ENCODE peak calls at places on chromosomes 1 and 21, in four cellular contexts. D is WTC11, Q is GM12878, V is HepG2. R is an unnamed sample.

GRCh38 chr1:169853335-169853734 is 40.4 kb downstream of the SCYL3 start:
- DNase-seq in Q (no peak), V (no peak), D (no peak), R (no peak)

GRCh38 chr1:47219001-47219400 is 13.0 kb downstream of the TAL1 start:
- DNase-seq in V (no peak), D (no peak), Q (no peak), R (no peak)

GRCh38 chr1:244137261-244137660 is 86.2 kb downstream of the ZBTB18 start:
- DNase-seq in V (no peak), D (no peak), Q (no peak), R (no peak)

GRCh38 chr1:55987491-55988255 is 591.7 kb downstream of the PLPP3 start:
- DNase-seq in Q (no peak), V (no peak), D (no peak), R (no peak)

GRCh38 chr1:220353229-220354012 is 81.2 kb upstream of the RAB3GAP2 start:
- DNase-seq in D (peak; percentile 47), V (peak; percentile 6), Q (no peak), R (peak; percentile 27)

GRCh38 chr1:67146101-67146500 is 11.3 kb upstream of the C1orf141 start:
- DNase-seq in D (no peak), V (no peak), Q (no peak), R (no peak)

GRCh38 chr1:225319951-225320350 is 107.9 kb downstream of the LBR start:
- DNase-seq in V (no peak), D (no peak), Q (no peak), R (no peak)

GRCh38 chr1:181106022-181106312 is 17.5 kb downstream of the IER5 start:
- DNase-seq in Q (no peak), V (no peak), D (no peak), R (no peak)

GRCh38 chr1:20168547-20169491 is 17.1 kb upstream of the UBXN10 start:
- DNase-seq in D (no peak), V (no peak), Q (no peak), R (no peak)

GRCh38 chr1:228315484-228315944 is 91.1 kb downstream of the TRIM11 start:
- DNase-seq in V (no peak), Q (no peak), D (no peak), R (no peak)

GRCh38 chr1:183801649-183802048 is 3.3 kb upstream of the RGL1 start:
- DNase-seq in D (no peak), Q (no peak), V (no peak), R (no peak)

GRCh38 chr1:48916121-48917069 is 139.7 kb upstream of the BEND5 start:
- DNase-seq in V (peak; percentile 29), D (peak; percentile 53), Q (no peak), R (peak; percentile 46)

GRCh38 chr1:89871768-89872473 is 51.1 kb downstream of the LRRC8D start:
- DNase-seq in Q (no peak), V (no peak), D (no peak), R (no peak)

GRCh38 chr1:62706985-62707745 is 19.0 kb upstream of the DOCK7 start:
- DNase-seq in Q (no peak), V (no peak), D (no peak), R (no peak)

GRCh38 chr1:152497273-152497672 is 13.3 kb upstream of the LCE5A start:
- DNase-seq in D (no peak), Q (no peak), V (peak; percentile 20), R (peak; percentile 28)

GRCh38 chr1:41255978-41256377 is 13.9 kb upstream of the SCMH1 start:
- DNase-seq in D (no peak), Q (no peak), V (no peak), R (no peak)

GRCh38 chr1:201436461-201436860 is 14.9 kb upstream of the TNNI1 start:
- DNase-seq in V (peak; percentile 36), Q (no peak), D (peak; percentile 72), R (peak; percentile 56)

GRCh38 chr21:44301093-44301492 is 1.2 kb downstream of the PFKL start:
- DNase-seq in Q (no peak), D (peak; percentile 28), V (no peak), R (no peak)

GRCh38 chr1:61344711-61345110 is 262.4 kb downstream of the NFIA start:
- DNase-seq in Q (no peak), D (no peak), V (no peak), R (no peak)

GRCh38 chr1:196910208-196910607 is 22.4 kb downstream of the CFHR4 start:
- DNase-seq in V (no peak), Q (no peak), D (no peak), R (no peak)

GRCh38 chr1:25858494-25858893 is 763 bp downstream of the AUNIP start:
- DNase-seq in V (no peak), Q (no peak), D (no peak), R (no peak)

GRCh38 chr1:151189638-151190445 is at the start of gene VPS72:
- DNase-seq in D (peak; percentile 83), V (peak; percentile 85), Q (peak; percentile 72), R (peak; percentile 91)

GRCh38 chr1:117732956-117733355 is 127.1 kb downstream of the TENT5C start:
- DNase-seq in V (no peak), D (no peak), Q (no peak), R (no peak)

GRCh38 chr1:110390096-110390495 is 730 bp downstream of the SLC16A4 start:
- DNase-seq in V (no peak), Q (no peak), D (peak; percentile 16), R (peak; percentile 33)

GRCh38 chr1:167912294-167912693 is 1.6 kb downstream of the ADCY10 start:
- DNase-seq in D (peak; percentile 24), V (no peak), Q (no peak), R (no peak)

GRCh38 chr1:59433440-59433813 is 136.5 kb downstream of the FGGY start:
- DNase-seq in Q (no peak), D (no peak), V (no peak), R (no peak)

GRCh38 chr1:111723091-111723806 is 15.9 kb downstream of the INKA2 start:
- DNase-seq in Q (no peak), D (no peak), V (no peak), R (no peak)

GRCh38 chr1:1183833-1184775 is 10.4 kb downstream of the TTLL10 start:
- DNase-seq in D (peak; percentile 8), Q (no peak), V (no peak), R (peak; percentile 68)

GRCh38 chr1:51949014-51949702 is 41.3 kb downstream of the RAB3B start:
- DNase-seq in D (no peak), V (no peak), Q (no peak), R (no peak)

GRCh38 chr1:95017775-95018174 is 55.0 kb downstream of the ALG14 start:
- DNase-seq in Q (no peak), V (no peak), D (no peak), R (no peak)

GRCh38 chr1:6435129-6435528 is 10.6 kb downstream of the ESPN start:
- DNase-seq in V (no peak), Q (no peak), D (no peak), R (no peak)
- TF ChIP-seq ETV6 in V (no peak), Q (no peak), D (no peak), R (no peak)

GRCh38 chr21:37675202-37675801 is 241.0 kb downstream of the KCNJ6 start:
- DNase-seq in D (peak; percentile 85), V (no peak), Q (no peak), R (peak; percentile 80)
- TF ChIP-seq ETV6 in D (no peak), V (no peak), Q (no peak), R (no peak)

GRCh38 chr1:43309626-43310025 is 8.8 kb downstream of the TIE1 start:
- DNase-seq in D (no peak), Q (no peak), V (no peak), R (no peak)

GRCh38 chr1:43305926-43306687 is 5.3 kb downstream of the TIE1 start:
- DNase-seq in D (no peak), V (no peak), Q (no peak), R (no peak)

GRCh38 chr1:43308635-43309580 is 8.1 kb downstream of the TIE1 start:
- DNase-seq in Q (no peak), D (no peak), V (no peak), R (peak; percentile 22)

GRCh38 chr1:43306688-43307457 is 6.1 kb downstream of the TIE1 start:
- DNase-seq in V (no peak), D (no peak), Q (no peak), R (no peak)

DNA sequence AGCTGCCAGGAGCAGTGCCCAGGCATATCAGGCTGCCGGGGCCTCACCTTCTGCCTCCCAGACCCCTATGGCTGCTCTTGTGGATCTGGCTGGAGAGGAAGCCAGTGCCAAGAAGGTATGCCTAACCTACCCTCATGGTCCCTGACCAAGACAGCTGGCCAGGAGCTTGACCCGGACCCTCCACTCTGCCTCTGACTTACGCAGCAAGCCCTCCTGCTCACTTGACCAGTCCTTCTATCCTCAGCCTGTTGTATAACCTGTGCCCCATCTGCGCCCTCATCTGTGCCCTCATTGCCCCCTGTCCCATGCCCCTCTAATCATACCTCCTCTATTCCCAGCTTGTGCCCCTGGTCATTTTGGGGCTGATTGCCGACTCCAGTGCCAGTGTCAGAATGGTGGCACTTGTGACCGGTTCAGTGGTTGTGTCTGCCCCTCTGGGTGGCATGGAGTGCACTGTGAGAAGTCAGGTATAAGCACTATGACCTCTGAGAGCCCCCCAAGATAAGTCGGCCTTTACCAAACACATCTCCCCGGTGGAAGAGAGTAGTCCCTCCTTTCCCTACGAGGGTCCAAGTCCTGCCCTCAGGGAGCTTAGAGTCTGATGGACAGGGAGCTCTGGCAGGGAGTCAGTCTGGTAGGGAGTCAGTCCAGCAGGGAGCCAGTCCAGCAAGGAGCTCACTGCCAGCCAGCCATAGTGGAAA is 6.8 kb downstream of the TIE1 start:
- DNase-seq in Q (no peak), V (no peak), D (no peak), R (no peak)
- TF ChIP-seq ETV6 in Q (no peak), V (no peak), D (no peak), R (no peak)

GRCh38 chr1:230972855-230973271 is 5.8 kb downstream of the TTC13 start:
- DNase-seq in V (peak; percentile 25), Q (peak; percentile 55), D (no peak), R (no peak)
- TF ChIP-seq ETV6 in V (no peak), Q (no peak), D (no peak), R (no peak)

GRCh38 chr1:224170748-224171478 is 12.1 kb upstream of the DEGS1 start:
- DNase-seq in V (peak; percentile 13), D (peak; percentile 30), Q (no peak), R (peak; percentile 32)
- TF ChIP-seq ETV6 in V (no peak), D (no peak), Q (no peak), R (no peak)

GRCh38 chr21:27320868-27321267 is 354.0 kb upstream of the ADAMTS5 start:
- DNase-seq in D (no peak), Q (no peak), V (no peak), R (no peak)
- TF ChIP-seq ETV6 in D (no peak), Q (no peak), V (no peak), R (no peak)

GRCh38 chr21:34910396-34910795 is 138.7 kb downstream of the RUNX1 start:
- DNase-seq in Q (no peak), V (peak; percentile 62), D (no peak), R (no peak)

GRCh38 chr21:34912022-34912933 is 136.8 kb downstream of the RUNX1 start:
- DNase-seq in D (no peak), Q (no peak), V (no peak), R (no peak)

GRCh38 chr21:34913786-34914185 is 135.3 kb downstream of the RUNX1 start:
- DNase-seq in Q (no peak), D (no peak), V (no peak), R (no peak)

GRCh38 chr21:34909492-34910292 is 139.4 kb downstream of the RUNX1 start:
- DNase-seq in Q (no peak), D (no peak), V (no peak), R (no peak)

GRCh38 chr21:34911360-34911759 is 137.7 kb downstream of the RUNX1 start:
- DNase-seq in Q (no peak), D (no peak), V (no peak), R (no peak)
- TF ChIP-seq ETV6 in Q (no peak), D (no peak), V (no peak), R (no peak)

R was measured in K562.